ENCODE peak calls at places on chromosomes 2 and 18, in five cellular contexts. A is A549, C is K562, T is HepG2, O is GM12878. E is an unnamed sample.

GRCh38 chr2:233912799-233913423 is 4.3 kb upstream of the TRPM8 start:
- DNase-seq in A (peak; percentile 12), C (no peak), T (peak; percentile 41), O (no peak), E (peak; percentile 85)

GRCh38 chr18:79944126-79944731 is 7.2 kb downstream of the SLC66A2 start:
- DNase-seq in A (no peak), C (no peak), T (no peak), O (no peak), E (peak; percentile 31)

GRCh38 chr2:37389984-37390765 is 45.7 kb downstream of the QPCT start:
- DNase-seq in A (peak; percentile 86), C (peak; percentile 33), T (peak; percentile 56), O (peak; percentile 94), E (peak; percentile 74)

GRCh38 chr2:232927793-232928563 is 57.9 kb downstream of the SNORC start:
- DNase-seq in A (peak; percentile 31), C (peak; percentile 60), T (no peak), O (no peak), E (peak; percentile 68)

GRCh38 chr2:220753486-220753885 is 818.6 kb downstream of the EPHA4 start:
- DNase-seq in A (no peak), C (no peak), T (no peak), O (no peak), E (no peak)

GRCh38 chr2:172446524-172447063 is 19.2 kb downstream of the ITGA6 start:
- DNase-seq in A (no peak), C (no peak), T (no peak), O (no peak), E (no peak)

GRCh38 chr18:54327818-54328217 is 29.8 kb downstream of the STARD6 start:
- DNase-seq in A (no peak), C (no peak), T (no peak), O (no peak), E (no peak)

GRCh38 chr2:905833-906140 is 44.9 kb upstream of the SNTG2 start:
- DNase-seq in A (no peak), C (no peak), T (no peak), O (no peak), E (no peak)

GRCh38 chr18:23228102-23229051 is 93.1 kb downstream of the CABLES1 start:
- DNase-seq in A (no peak), C (no peak), T (no peak), O (peak; percentile 82), E (no peak)

GRCh38 chr2:188884552-188884951 is 89.6 kb upstream of the COL3A1 start:
- DNase-seq in A (no peak), C (no peak), T (no peak), O (no peak), E (no peak)

GRCh38 chr2:170157025-170157684 is 20.8 kb upstream of the MYO3B start:
- DNase-seq in A (peak; percentile 21), C (no peak), T (peak; percentile 77), O (no peak), E (no peak)

GRCh38 chr2:205556841-205557539 is 125.3 kb upstream of the NRP2 start:
- DNase-seq in A (no peak), C (no peak), T (no peak), O (no peak), E (peak; percentile 54)

GRCh38 chr2:120712180-120712678 is 23.4 kb upstream of the GLI2 start:
- DNase-seq in A (no peak), C (no peak), T (no peak), O (no peak), E (no peak)

GRCh38 chr2:114005110-114005783 is 115.4 kb downstream of the ACTR3 start:
- DNase-seq in A (no peak), C (no peak), T (no peak), O (no peak), E (no peak)

GRCh38 chr18:1103567-1103966 is 198.9 kb downstream of the ADCYAP1 start:
- DNase-seq in A (no peak), C (no peak), T (no peak), O (no peak), E (no peak)

GRCh38 chr2:173104156-173104555 is 28.5 kb downstream of the MAP3K20 start:
- DNase-seq in A (no peak), C (no peak), T (no peak), O (no peak), E (no peak)

GRCh38 chr2:129849559-129850160 is 129.8 kb upstream of the RAB6C start:
- DNase-seq in A (peak; percentile 29), C (peak; percentile 39), T (peak; percentile 69), O (peak; percentile 40), E (peak; percentile 82)

GRCh38 chr2:239803764-239804111 is 221.4 kb downstream of the NDUFA10 start:
- DNase-seq in A (no peak), C (no peak), T (no peak), O (no peak), E (no peak)

GRCh38 chr2:60355849-60356261 is 197.6 kb downstream of the BCL11A start:
- DNase-seq in A (no peak), C (no peak), T (no peak), O (no peak), E (no peak)

GRCh38 chr2:128594953-128595677 is 276.4 kb upstream of the HS6ST1 start:
- DNase-seq in A (no peak), C (no peak), T (peak; percentile 77), O (no peak), E (no peak)

GRCh38 chr2:239839306-239839705 is 185.8 kb downstream of the NDUFA10 start:
- DNase-seq in A (no peak), C (no peak), T (no peak), O (no peak), E (no peak)

GRCh38 chr2:189092936-189093335 is 86.6 kb downstream of the COL5A2 start:
- DNase-seq in A (no peak), C (no peak), T (no peak), O (no peak), E (no peak)

GRCh38 chr18:8040021-8040420 is 472.9 kb downstream of the PTPRM start:
- DNase-seq in A (no peak), C (no peak), T (no peak), O (no peak), E (no peak)

GRCh38 chr2:107013884-107014283 is 127.9 kb upstream of the ST6GAL2 start:
- DNase-seq in A (no peak), C (no peak), T (no peak), O (no peak), E (no peak)

GRCh38 chr18:26407721-26408601 is 140.4 kb downstream of the KCTD1 start:
- DNase-seq in A (no peak), C (no peak), T (no peak), O (no peak), E (no peak)

DNA sequence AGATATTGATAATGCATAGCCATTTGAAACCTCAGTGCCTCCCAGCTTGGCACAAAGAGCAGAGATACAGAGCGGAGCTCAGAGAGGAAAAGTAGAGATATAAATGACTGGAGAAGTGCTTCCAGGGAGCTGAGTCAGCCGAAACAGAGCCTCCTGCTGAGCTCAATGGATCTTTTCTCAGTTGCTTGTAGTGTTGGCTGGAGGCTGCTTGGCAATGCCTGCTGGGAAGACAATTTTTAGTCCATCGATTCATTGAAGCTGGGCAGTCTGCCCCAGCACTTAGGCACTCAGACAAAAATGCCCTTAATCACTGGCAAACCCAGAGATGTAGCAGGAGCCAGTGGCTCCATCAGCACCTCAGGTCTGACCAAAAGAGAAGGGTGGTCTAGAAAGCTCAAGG is 81.3 kb upstream of the SETBP1 start:
- DNase-seq in A (no peak), C (no peak), T (no peak), O (no peak), E (peak; percentile 3)
- TF ChIP-seq JUNB in A (no peak), C (no peak), T (no peak), O (no peak), E (no peak)

DNA sequence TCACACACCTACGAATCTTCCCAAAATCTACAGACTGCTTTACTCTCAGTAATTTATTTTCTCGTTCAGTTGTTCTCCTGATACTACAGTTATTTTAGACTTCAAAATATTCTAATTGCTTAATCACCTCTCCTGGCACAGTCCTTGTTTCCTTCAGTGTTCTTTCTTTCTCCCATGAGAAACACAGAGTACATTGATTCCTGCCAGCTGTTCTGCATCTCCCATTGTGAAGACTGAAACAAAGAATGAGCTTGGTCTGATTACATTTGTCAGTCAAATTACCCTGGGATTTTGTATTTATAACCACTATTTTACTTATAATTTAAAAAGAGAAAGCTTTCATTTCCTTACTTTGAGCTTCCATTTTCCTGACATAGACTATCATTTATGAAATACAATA is 63.9 kb upstream of the TANK start:
- DNase-seq in A (no peak), C (no peak), T (no peak), O (no peak), E (no peak)
- TF ChIP-seq REST in A (no peak), C (no peak), T (no peak), O (no peak), E (no peak)

GRCh38 chr2:149650006-149650405 is 62.4 kb upstream of the MMADHC start:
- DNase-seq in A (no peak), C (no peak), T (no peak), O (no peak), E (no peak)

GRCh38 chr2:149652925-149653324 is 65.3 kb upstream of the MMADHC start:
- DNase-seq in A (no peak), C (no peak), T (no peak), O (no peak), E (no peak)

GRCh38 chr2:149652520-149652919 is 64.9 kb upstream of the MMADHC start:
- DNase-seq in A (no peak), C (no peak), T (no peak), O (no peak), E (no peak)

GRCh38 chr2:149653831-149654445 is 66.4 kb upstream of the MMADHC start:
- DNase-seq in A (no peak), C (no peak), T (no peak), O (no peak), E (peak; percentile 33)

GRCh38 chr2:149651229-149651628 is 63.7 kb upstream of the MMADHC start:
- DNase-seq in A (no peak), C (no peak), T (peak; percentile 7), O (no peak), E (no peak)
- TF ChIP-seq JUNB in A (no peak), C (no peak), T (no peak), O (no peak), E (no peak)

DNA sequence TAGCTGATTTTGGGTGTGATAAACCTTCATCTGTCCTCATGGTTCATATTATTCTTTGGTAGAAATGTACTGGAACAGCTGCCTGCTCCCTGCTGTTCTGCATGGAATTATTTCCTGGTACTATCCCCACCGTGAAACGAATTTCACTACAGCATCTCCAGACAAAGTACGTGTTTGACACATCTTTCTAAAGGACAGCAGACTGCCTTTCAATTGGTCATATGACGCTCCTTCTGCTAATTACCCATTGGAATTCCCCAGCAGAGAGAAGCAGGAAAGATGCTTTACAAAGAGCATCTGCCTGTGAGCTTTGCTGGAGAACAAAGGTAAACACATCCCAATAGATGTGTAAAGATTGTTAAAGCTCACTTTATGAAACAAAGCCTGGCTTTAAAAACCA is 4.4 kb upstream of the RFX8 start:
- DNase-seq in A (no peak), C (no peak), T (no peak), O (no peak), E (peak; percentile 60)
- TF ChIP-seq REST in A (no peak), C (no peak), T (no peak), O (no peak), E (no peak)

GRCh38 chr2:9112079-9112721 is 94.4 kb upstream of the ASAP2 start:
- DNase-seq in A (peak; percentile 54), C (peak; percentile 69), T (no peak), O (no peak), E (no peak)
- TF ChIP-seq JUNB in A (peak; percentile 53), C (no peak), T (no peak), O (no peak), E (no peak)

GRCh38 chr18:58263733-58264469 is 219.9 kb downstream of the NEDD4L start:
- DNase-seq in A (no peak), C (no peak), T (no peak), O (no peak), E (no peak)
- TF ChIP-seq REST in A (no peak), C (no peak), T (no peak), O (no peak), E (no peak)

E was measured in GM23338.